ENCODE peak calls at places on chromosome 1, in seven cellular contexts. W is HT1080, A is fibroblast of lung, V is amniotic stem cell, H is H54, C is aorta, E is choroid plexus epithelial cell. J is an unnamed sample.

GRCh38 chr1:31640964-31641363 is 3.7 kb downstream of the PEF1 start:
- DNase-seq in W (no peak), A (no peak), V (no peak), H (no peak), C (no peak), E (no peak), J (no peak)

GRCh38 chr1:100006688-100007087 is 36.9 kb downstream of the SLC35A3 start:
- DNase-seq in W (no peak), A (no peak), V (no peak), H (no peak), C (no peak), E (no peak), J (no peak)

GRCh38 chr1:17167783-17168479 is 37.0 kb upstream of the PADI1 start:
- DNase-seq in W (peak), A (peak), V (no peak), H (peak), C (no peak), E (peak), J (peak)

GRCh38 chr1:57079454-57080157 is 113.8 kb upstream of the C8B start:
- DNase-seq in W (no peak), A (no peak), V (no peak), H (no peak), C (no peak), E (no peak), J (no peak)

GRCh38 chr1:115771847-115772457 is 3.4 kb upstream of the CASQ2 start:
- DNase-seq in W (peak), A (peak), V (peak), H (peak), C (peak), E (peak), J (peak)

GRCh38 chr1:34780528-34780927 is 486 bp upstream of the GJB3 start:
- DNase-seq in W (no peak), A (no peak), V (no peak), H (no peak), C (no peak), E (no peak), J (no peak)

GRCh38 chr1:197388801-197389200 is 120.7 kb downstream of the CRB1 start:
- DNase-seq in W (no peak), A (no peak), V (no peak), H (no peak), C (no peak), E (peak), J (peak)

GRCh38 chr1:57623791-57624538 is 200.1 kb upstream of the DAB1 start:
- DNase-seq in W (no peak), A (no peak), V (no peak), H (no peak), C (no peak), E (peak), J (no peak)

GRCh38 chr1:30779294-30780071 is 21.9 kb upstream of the LAPTM5 start:
- DNase-seq in W (peak), A (peak), V (peak), H (peak), C (peak), E (peak), J (peak)

GRCh38 chr1:984476-984814 is 2.6 kb upstream of the PERM1 start:
- DNase-seq in W (no peak), A (no peak), V (no peak), H (no peak), C (no peak), E (no peak), J (no peak)

GRCh38 chr1:230639714-230640209 is 2.5 kb upstream of the COG2 start:
- DNase-seq in W (no peak), A (no peak), V (no peak), H (no peak), C (no peak), E (no peak), J (no peak)